ENCODE peak calls at places on chromosome 15, in four cellular contexts. P is BJ, W is MCF 10A, B is progenitor cell of endocrine pancreas. R is an unnamed sample.

GRCh38 chr15:96593735-96594134 is 263.2 kb downstream of the NR2F2 start:
- DNase-seq in P (no peak), W (no peak), B (no peak), R (no peak)

GRCh38 chr15:79002631-79003030 is 57.8 kb upstream of the CTSH start:
- DNase-seq in P (no peak), W (no peak), B (no peak), R (no peak)

GRCh38 chr15:67089218-67090193 is 24.1 kb downstream of the SMAD3 start:
- DNase-seq in P (no peak), W (peak; percentile 75), B (no peak), R (no peak)

GRCh38 chr15:31801152-31801551 is 229.2 kb upstream of the CHRNA7 start:
- DNase-seq in P (no peak), W (peak; percentile 71), B (no peak), R (no peak)

GRCh38 chr15:74188216-74188615 is 14.4 kb downstream of the STRA6 start:
- DNase-seq in P (no peak), W (no peak), B (no peak), R (no peak)

GRCh38 chr15:100043069-100043641 is 298.6 kb downstream of the ADAMTS17 start:
- DNase-seq in P (peak; percentile 42), W (peak; percentile 75), B (no peak), R (no peak)

GRCh38 chr15:60591491-60592385 is 112.8 kb upstream of the ICE2 start:
- DNase-seq in P (no peak), W (no peak), B (peak; percentile 59), R (no peak)

GRCh38 chr15:78640840-78641733 is at the start of gene CHRNB4:
- DNase-seq in P (no peak), W (no peak), B (peak; percentile 45), R (no peak)

GRCh38 chr15:33048255-33048654 is 146.3 kb downstream of the FMN1 start:
- DNase-seq in P (no peak), W (peak; percentile 32), B (no peak), R (no peak)

GRCh38 chr15:27121672-27122071 is 150.7 kb downstream of the GABRG3 start:
- DNase-seq in P (no peak), W (no peak), B (no peak), R (no peak)

GRCh38 chr15:87591521-87591920 is 665.0 kb downstream of the NTRK3 start:
- DNase-seq in P (no peak), W (no peak), B (no peak), R (no peak)

GRCh38 chr15:44188810-44189209 is 6.3 kb downstream of the FRMD5 start:
- DNase-seq in P (no peak), W (no peak), B (no peak), R (no peak)

GRCh38 chr15:101675015-101675414 is 22.8 kb upstream of the TM2D3 start:
- DNase-seq in P (peak; percentile 75), W (peak; percentile 39), B (no peak), R (no peak)

GRCh38 chr15:33547876-33548275 is 237.1 kb downstream of the RYR3 start:
- DNase-seq in P (no peak), W (peak; percentile 60), B (peak; percentile 79), R (no peak)

GRCh38 chr15:38696120-38696727 is 131.6 kb upstream of the RASGRP1 start:
- DNase-seq in P (no peak), W (no peak), B (no peak), R (no peak)

GRCh38 chr15:73986055-73986775 is 5.9 kb downstream of the STOML1 start:
- DNase-seq in P (no peak), W (no peak), B (no peak), R (no peak)

GRCh38 chr15:71334874-71335273 is 219.6 kb downstream of the THSD4 start:
- DNase-seq in P (no peak), W (no peak), B (no peak), R (no peak)

GRCh38 chr15:43329222-43329959 is 982 bp downstream of the LCMT2 start:
- DNase-seq in P (no peak), W (no peak), B (peak; percentile 18), R (no peak)

GRCh38 chr15:68497206-68497910 is 65.4 kb upstream of the ITGA11 start:
- DNase-seq in P (no peak), W (no peak), B (no peak), R (no peak)

DNA sequence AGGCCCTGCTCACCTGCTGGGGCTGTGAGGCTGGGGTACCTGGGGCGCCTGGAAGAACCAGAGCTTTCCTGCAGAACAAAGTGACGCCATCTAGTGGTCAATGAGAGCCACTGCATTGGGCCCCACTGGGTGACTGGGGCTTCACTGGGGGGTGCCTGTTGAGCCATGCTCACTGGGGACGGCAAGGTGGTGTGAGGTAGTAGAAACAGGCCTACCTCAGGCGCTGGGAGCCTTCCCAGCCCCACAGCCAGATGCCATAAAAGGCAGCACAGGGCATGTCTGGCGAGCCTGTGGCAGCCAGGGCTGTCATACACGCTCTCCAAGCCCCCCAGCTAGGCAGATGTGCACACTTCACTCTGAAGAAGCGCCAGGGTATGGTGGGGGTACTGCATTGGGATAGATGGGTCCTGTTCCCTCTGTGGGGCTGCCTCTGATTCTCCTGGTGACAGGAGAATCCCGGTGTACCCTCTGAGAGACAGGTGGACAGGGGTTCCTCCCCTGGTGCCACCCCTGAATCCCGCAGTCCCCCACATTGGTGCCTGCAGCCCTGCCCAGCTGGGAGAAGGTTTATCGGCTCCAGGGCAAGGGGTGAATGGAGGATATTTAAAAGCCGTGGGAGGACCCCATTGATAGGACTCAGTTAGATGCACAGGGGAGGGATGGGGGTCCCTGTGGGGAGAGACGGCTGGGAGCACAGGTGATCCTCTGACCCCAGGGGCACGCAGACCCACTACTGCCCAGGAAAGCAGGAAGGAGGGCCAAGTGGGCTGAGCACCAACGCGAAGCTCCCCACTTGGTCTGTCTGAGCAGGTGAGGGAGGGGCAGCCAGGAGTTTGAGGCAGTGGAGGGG is 178.8 kb downstream of the NSMCE3 start:
- DNase-seq in P (no peak), W (peak; percentile 21), B (peak; percentile 38), R (no peak)
- TF ChIP-seq CTCF in P (peak; percentile 80), W (peak; percentile 88), B (peak; percentile 74), R (peak; percentile 73)

GRCh38 chr15:28901587-28901980 is 15.8 kb downstream of the APBA2 start:
- DNase-seq in P (no peak), W (no peak), B (no peak), R (no peak)

GRCh38 chr15:28900892-28901586 is 15.3 kb downstream of the APBA2 start:
- DNase-seq in P (no peak), W (no peak), B (no peak), R (no peak)

GRCh38 chr15:28902856-28903255 is 17.1 kb downstream of the APBA2 start:
- DNase-seq in P (no peak), W (no peak), B (no peak), R (no peak)

GRCh38 chr15:28903555-28903954 is 17.8 kb downstream of the APBA2 start:
- DNase-seq in P (no peak), W (no peak), B (no peak), R (no peak)

GRCh38 chr15:28901987-28902745 is 16.4 kb downstream of the APBA2 start:
- DNase-seq in P (no peak), W (no peak), B (no peak), R (no peak)
- TF ChIP-seq CTCF in P (no peak), W (no peak), B (peak; percentile 12), R (no peak)

DNA sequence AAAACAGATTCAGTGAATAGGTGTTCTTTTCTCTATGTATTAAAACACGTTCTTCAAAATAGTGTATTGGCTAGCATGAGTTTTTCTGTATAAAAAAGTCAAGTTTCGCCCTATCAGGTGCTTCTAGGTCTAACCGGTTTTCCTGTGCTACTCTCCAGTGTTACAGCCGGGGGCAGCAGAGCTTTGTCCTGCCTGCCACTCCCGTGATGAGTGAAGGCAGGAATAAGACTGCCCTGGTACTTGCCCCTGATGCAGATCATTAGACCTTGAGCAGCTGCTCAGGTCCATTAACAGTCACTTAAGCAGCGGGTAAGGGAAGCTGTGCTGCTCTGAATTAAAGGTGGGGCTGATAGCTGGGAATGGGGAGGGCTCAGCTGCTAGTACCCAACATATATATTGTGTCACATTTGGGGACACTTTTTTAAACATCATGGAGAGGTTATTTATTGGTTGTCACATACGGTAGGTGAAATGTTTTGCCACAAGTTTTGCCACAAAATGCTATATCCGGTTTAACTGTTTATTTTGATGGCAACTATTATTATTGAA is 1.3 kb upstream of the UNC13C start:
- DNase-seq in P (no peak), W (peak; percentile 12), B (peak; percentile 36), R (no peak)
- TF ChIP-seq CTCF in P (no peak), W (peak; percentile 21), B (peak; percentile 68), R (no peak)

GRCh38 chr15:48358229-48358641 is 27.0 kb downstream of the DUT start:
- DNase-seq in P (no peak), W (peak; percentile 34), B (no peak), R (no peak)
- TF ChIP-seq CTCF in P (peak; percentile 58), W (peak; percentile 75), B (peak; percentile 69), R (peak; percentile 56)

GRCh38 chr15:92942706-92943105 is 42.6 kb downstream of the CHD2 start:
- DNase-seq in P (no peak), W (no peak), B (no peak), R (no peak)
- TF ChIP-seq CTCF in P (no peak), W (no peak), B (no peak), R (no peak)

R was measured in AG09319.